ENCODE peak calls at places on chromosomes 5 and 9, in nine cellular contexts. L is sigmoid colon, X is tibial nerve, Y is stomach, E is HepG2, G is SK-N-SH, A is ovary, N is GM12878, K is upper lobe of left lung. D is an unnamed sample. For H3K36me3, the result is how much of the 10 kb centered on the place peaks cover.

GRCh38 chr5:133970325-133970671 is 1.9 kb upstream of the C5orf15 start:
- DNase-seq in L (no peak), Y (no peak), K (no peak), A (no peak), G (no peak), N (no peak), X (no peak), E (no peak), D (no peak)

GRCh38 chr9:98010450-98010849 is 27.3 kb downstream of the ANP32B start:
- DNase-seq in Y (no peak), X (no peak), N (no peak), A (no peak), L (no peak), K (no peak), E (no peak), G (peak), D (peak)

GRCh38 chr9:36825179-36825578 is 208.9 kb downstream of the PAX5 start:
- DNase-seq in A (no peak), X (no peak), Y (no peak), K (peak), G (no peak), L (no peak), N (no peak), E (no peak), D (no peak)

GRCh38 chr9:14214693-14215092 is 99.2 kb downstream of the NFIB start:
- DNase-seq in E (no peak), G (no peak), L (no peak), X (no peak), A (no peak), Y (no peak), N (no peak), K (no peak), D (no peak)

GRCh38 chr9:100473271-100474081 is 527 bp downstream of the TMEFF1 start:
- DNase-seq in A (peak), G (peak), N (no peak), E (no peak), Y (peak), X (no peak), K (no peak), L (no peak), D (peak)

GRCh38 chr9:106784076-106784475 is 78.9 kb upstream of the ZNF462 start:
- DNase-seq in N (no peak), K (no peak), L (no peak), A (no peak), Y (no peak), E (no peak), G (no peak), X (no peak), D (no peak)

GRCh38 chr9:6667080-6667479 is 21.6 kb upstream of the GLDC start:
- DNase-seq in A (no peak), K (no peak), Y (no peak), E (no peak), G (no peak), L (no peak), N (no peak), X (no peak), D (no peak)

GRCh38 chr9:110293246-110293645 is 36.9 kb upstream of the TXN start:
- DNase-seq in L (no peak), Y (no peak), K (no peak), G (no peak), A (no peak), X (no peak), E (no peak), N (no peak), D (no peak)

GRCh38 chr9:103789686-103790085 is 304.4 kb upstream of the SMC2 start:
- DNase-seq in N (no peak), Y (no peak), E (peak), X (no peak), G (no peak), K (no peak), L (no peak), A (no peak), D (no peak)

GRCh38 chr5:172886974-172887491 is 53.0 kb downstream of the ERGIC1 start:
- DNase-seq in X (no peak), K (peak), L (peak), N (no peak), G (no peak), E (peak), Y (peak), A (peak), D (peak)

GRCh38 chr5:38532165-38532669 is 24.2 kb downstream of the LIFR start:
- DNase-seq in Y (no peak), N (no peak), G (no peak), A (no peak), X (no peak), E (no peak), L (no peak), K (no peak), D (no peak)

GRCh38 chr5:121188849-121189248 is 662.8 kb upstream of the FTMT start:
- DNase-seq in X (no peak), L (no peak), A (no peak), E (no peak), Y (no peak), K (no peak), G (no peak), N (no peak), D (no peak)

GRCh38 chr5:108315829-108316228 is 66.1 kb downstream of the FBXL17 start:
- DNase-seq in G (no peak), E (no peak), L (no peak), Y (no peak), N (no peak), K (no peak), X (no peak), A (no peak), D (no peak)

GRCh38 chr5:149284501-149284900 is 12.8 kb downstream of the AFAP1L1 start:
- DNase-seq in A (no peak), G (no peak), X (peak), N (no peak), E (no peak), K (no peak), Y (no peak), L (peak), D (no peak)

GRCh38 chr5:96703985-96704384 is 41.8 kb downstream of the CAST start:
- DNase-seq in Y (no peak), G (no peak), K (no peak), A (no peak), X (no peak), N (no peak), E (no peak), L (no peak), D (no peak)

GRCh38 chr9:97705354-97705950 is 8.3 kb upstream of the XPA start:
- DNase-seq in A (no peak), X (no peak), L (no peak), N (no peak), G (no peak), E (no peak), Y (no peak), K (no peak), D (no peak)

GRCh38 chr9:93826209-93826608 is 128.9 kb downstream of the BARX1 start:
- DNase-seq in K (no peak), G (no peak), A (no peak), N (no peak), Y (no peak), L (no peak), E (no peak), X (no peak), D (no peak)

GRCh38 chr5:74763504-74763903 is 3.4 kb downstream of the GFM2 start:
- DNase-seq in X (no peak), A (no peak), K (no peak), E (no peak), N (no peak), G (no peak), Y (no peak), L (no peak), D (no peak)

GRCh38 chr5:176540476-176540899 is 3.3 kb upstream of the RNF44 start:
- DNase-seq in A (peak), K (no peak), N (no peak), G (no peak), L (no peak), Y (no peak), E (no peak), X (no peak), D (no peak)

GRCh38 chr9:86064220-86064619 is 35.1 kb downstream of the GOLM1 start:
- DNase-seq in K (no peak), X (no peak), L (no peak), G (no peak), N (no peak), E (no peak), A (no peak), Y (no peak), D (no peak)

GRCh38 chr5:115439042-115439441 is 105.5 kb downstream of the FEM1C start:
- DNase-seq in G (no peak), L (no peak), Y (no peak), K (no peak), X (no peak), E (no peak), N (no peak), A (no peak), D (no peak)

GRCh38 chr9:115913666-115914065 is 239.9 kb upstream of the PAPPA start:
- DNase-seq in A (no peak), L (no peak), Y (no peak), K (no peak), G (no peak), E (no peak), N (no peak), X (no peak), D (no peak)

GRCh38 chr5:146042628-146043279 is 62.6 kb downstream of the PLAC8L1 start:
- DNase-seq in G (no peak), L (no peak), N (no peak), X (no peak), A (no peak), K (no peak), E (no peak), Y (no peak), D (peak)

GRCh38 chr5:171152382-171152781 is 156.7 kb upstream of the TLX3 start:
- DNase-seq in L (no peak), E (no peak), K (no peak), G (peak), Y (no peak), N (no peak), A (no peak), X (no peak), D (no peak)

GRCh38 chr5:104045987-104046386 is 483.4 kb upstream of the NUDT12 start:
- DNase-seq in E (no peak), X (no peak), Y (no peak), L (no peak), G (no peak), K (peak), N (no peak), A (no peak), D (no peak)

GRCh38 chr5:180484813-180485212 is 9.4 kb upstream of the CNOT6 start:
- DNase-seq in L (no peak), G (no peak), K (no peak), A (no peak), Y (peak), X (no peak), E (no peak), N (no peak), D (no peak)
- TF ChIP-seq CTCF in L (no peak), G (no peak), K (no peak), A (no peak), Y (no peak), X (no peak), E (no peak), N (no peak), D (no peak)

GRCh38 chr9:137750563-137750962 is 127.0 kb upstream of the CACNA1B start:
- DNase-seq in E (no peak), K (no peak), N (no peak), G (no peak), Y (no peak), X (no peak), L (no peak), A (no peak), D (no peak)
- H3K36me3 ChIP-seq in E (under half), K (under half), N (under half), G (under half), Y (half or more), X (half or more), L (under half), A (under half), D (under half)

GRCh38 chr5:58499951-58500350 is 8.7 kb downstream of the GAPT start:
- DNase-seq in E (no peak), X (no peak), L (no peak), N (no peak), K (no peak), A (no peak), G (no peak), Y (peak), D (no peak)

GRCh38 chr5:58493136-58493535 is 1.9 kb downstream of the GAPT start:
- DNase-seq in X (no peak), Y (no peak), A (no peak), G (no peak), K (no peak), N (no peak), E (no peak), L (no peak), D (no peak)

GRCh38 chr5:58499231-58499630 is 8.0 kb downstream of the GAPT start:
- DNase-seq in X (no peak), K (no peak), Y (no peak), L (no peak), E (no peak), A (no peak), G (no peak), N (no peak), D (no peak)

GRCh38 chr5:58497956-58498942 is 7.0 kb downstream of the GAPT start:
- DNase-seq in X (no peak), K (no peak), G (peak), Y (peak), E (peak), N (no peak), L (no peak), A (peak), D (peak)

DNA sequence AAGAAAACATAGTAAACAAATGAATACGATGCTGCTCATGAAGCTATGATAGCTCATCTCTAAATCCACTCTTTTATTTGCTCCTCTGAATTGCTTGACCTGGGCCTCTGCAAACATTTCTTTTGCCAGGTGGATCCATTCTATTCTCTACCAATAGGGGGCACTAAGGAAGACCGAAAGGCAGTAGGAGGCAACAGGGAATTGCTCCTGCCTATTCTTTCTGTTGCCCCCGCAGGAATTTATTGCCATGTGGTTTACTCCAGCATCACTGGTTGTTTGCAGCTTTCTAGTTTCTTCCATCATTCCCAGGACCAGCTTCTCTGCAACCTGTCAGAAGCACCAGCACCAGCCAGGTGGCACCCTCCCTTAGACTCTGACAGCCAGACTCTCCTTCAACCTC is 5.3 kb downstream of the GAPT start:
- DNase-seq in E (no peak), L (no peak), A (no peak), X (no peak), G (no peak), K (no peak), N (no peak), Y (no peak), D (no peak)
- TF ChIP-seq EP300 in E (no peak), L (no peak), A (no peak), X (no peak), G (no peak), K (no peak), N (no peak), Y (no peak), D (no peak)

DNA sequence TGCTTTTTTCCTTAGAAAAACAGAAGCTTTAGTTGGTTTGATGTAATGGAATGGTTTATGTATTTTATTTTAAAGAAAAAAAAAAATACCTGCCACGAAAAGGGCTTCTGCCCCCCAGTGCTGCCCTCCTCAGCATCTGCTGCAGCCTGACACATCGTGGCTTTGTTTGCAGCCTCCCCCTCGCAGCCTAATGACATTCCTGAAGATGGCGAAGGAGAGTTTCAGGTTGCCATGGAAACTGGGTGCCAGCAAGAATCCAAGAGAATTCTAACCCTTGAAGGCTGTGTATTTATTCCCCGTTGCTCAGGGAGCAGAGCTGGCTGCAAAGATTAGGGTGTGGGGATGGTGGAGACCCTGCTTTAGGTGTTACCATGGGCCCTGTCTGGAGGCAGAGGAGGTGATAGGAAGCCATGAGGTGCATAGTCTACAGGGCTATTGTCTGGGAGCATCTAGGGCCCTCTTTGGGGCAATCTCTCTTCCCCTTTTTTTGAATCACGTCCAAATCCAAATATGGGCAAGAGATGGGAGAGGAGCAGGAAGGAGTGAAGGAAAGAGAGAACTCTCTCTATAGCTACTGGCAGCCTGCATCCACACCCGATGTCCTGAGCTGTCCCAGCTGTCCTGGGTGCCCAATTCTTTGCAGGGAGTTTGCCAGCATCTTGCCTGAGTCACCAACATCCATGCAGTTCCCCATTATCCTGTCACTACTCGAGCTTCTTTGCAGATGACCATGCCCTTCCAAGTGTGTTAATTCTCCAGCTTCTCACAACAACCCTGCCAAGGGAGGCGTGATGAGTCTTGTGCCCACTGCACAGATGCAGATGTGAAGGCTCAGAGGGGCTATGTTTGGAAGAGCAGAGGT is 126.8 kb downstream of the NSG2 start:
- DNase-seq in X (no peak), L (no peak), E (no peak), G (no peak), A (no peak), K (no peak), Y (no peak), N (no peak), D (no peak)
- TF ChIP-seq CTCF in X (no peak), L (no peak), E (no peak), G (no peak), A (no peak), K (no peak), Y (no peak), N (no peak), D (no peak)

GRCh38 chr9:133103183-133103986 is 17.7 kb downstream of the RALGDS start:
- DNase-seq in G (peak), E (peak), X (peak), L (peak), K (peak), A (peak), N (no peak), Y (peak), D (peak)
- H3K36me3 ChIP-seq in G (under half), E (under half), X (half or more), L (half or more), K (half or more), A (under half), N (under half), Y (half or more), D (under half)

DNA sequence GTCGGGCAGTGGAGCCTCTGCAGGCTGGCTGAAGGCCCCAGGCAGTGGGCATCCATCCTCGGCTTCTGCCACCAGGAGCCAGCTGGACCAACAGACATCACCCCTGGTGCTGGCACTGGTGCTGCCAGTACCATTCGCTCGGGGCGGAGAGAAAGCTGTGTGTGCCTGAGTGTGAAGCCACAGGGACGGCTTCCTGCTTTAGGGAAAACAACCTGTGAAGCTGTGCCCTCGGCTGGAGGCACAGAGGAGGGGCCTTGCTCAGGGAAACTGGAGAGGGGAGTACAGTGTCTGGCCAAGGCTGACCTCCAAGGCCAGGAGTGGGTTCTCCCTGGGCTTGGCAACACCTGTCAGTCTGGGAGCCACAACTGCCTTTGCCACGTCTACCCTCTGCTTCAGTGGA is 38.3 kb downstream of the NEK6 start:
- DNase-seq in K (no peak), X (no peak), E (no peak), L (no peak), Y (no peak), G (peak), N (no peak), A (no peak), D (no peak)
- TF ChIP-seq EP300 in K (no peak), X (no peak), E (no peak), L (no peak), Y (no peak), G (no peak), N (no peak), A (no peak), D (no peak)

GRCh38 chr9:92808726-92809451 is 44.3 kb upstream of the BICD2 start:
- DNase-seq in K (peak), N (no peak), E (peak), Y (peak), A (peak), L (peak), X (no peak), G (peak), D (peak)
- TF ChIP-seq CTCF in K (peak), N (peak), E (peak), Y (no peak), A (no peak), L (peak), X (no peak), G (peak), D (peak)

DNA sequence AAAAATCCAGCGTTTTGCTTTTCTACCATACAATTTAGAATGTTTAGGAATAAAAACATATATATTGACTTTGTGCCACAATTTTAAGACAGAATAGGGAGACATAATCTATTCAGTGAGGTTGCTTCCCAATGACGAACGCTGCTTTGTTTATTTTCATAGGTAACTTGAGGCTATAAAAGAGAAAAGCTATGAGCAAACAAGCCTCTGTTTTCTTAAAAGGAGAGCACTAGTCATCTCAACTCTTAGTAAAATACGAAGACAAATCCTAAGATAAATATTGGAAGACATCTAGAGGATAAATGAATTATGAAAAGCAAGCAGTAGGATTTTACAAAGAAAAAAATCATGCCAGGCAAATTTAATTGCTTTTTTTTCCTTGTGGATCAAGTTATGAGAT is 363.6 kb downstream of the ANXA1 start:
- DNase-seq in N (no peak), K (no peak), Y (no peak), L (no peak), X (no peak), A (no peak), G (no peak), E (no peak), D (no peak)
- H3K36me3 ChIP-seq in N (under half), K (under half), Y (under half), L (under half), X (under half), A (under half), G (under half), E (under half), D (under half)

GRCh38 chr5:6712582-6713273 is 504 bp upstream of the TENT4A start:
- DNase-seq in Y (peak), G (no peak), N (peak), L (peak), A (peak), X (peak), K (peak), E (peak), D (peak)
- TF ChIP-seq EP300 in Y (no peak), G (peak), N (no peak), L (no peak), A (no peak), X (peak), K (no peak), E (no peak), D (no peak)

GRCh38 chr9:2120926-2121689 is 106.0 kb downstream of the SMARCA2 start:
- DNase-seq in L (no peak), N (no peak), E (no peak), G (no peak), K (no peak), Y (no peak), X (no peak), A (no peak), D (no peak)
- TF ChIP-seq CTCF in L (no peak), N (no peak), E (no peak), G (peak), K (no peak), Y (no peak), X (no peak), A (no peak), D (no peak)